ENCODE peak calls at places on chromosome 1, in seven cellular contexts. A is NCI-H510A; R is cardiac muscle cell; S is fibroblast of pulmonary artery; N is activated T-helper 1 cell treated with anti-CD3 and anti-CD28 coated beads, Interleukin-2, amount 50 U/mL, for 16 hours; I is HCEC 1CT; K is Calu3. H is an unnamed sample.

GRCh38 chr1:31374511-31375196 is 1.8 kb upstream of the FABP3 start:
- DNase-seq in R (peak), A (no peak), K (no peak), I (peak), S (peak), N (no peak), H (no peak)

GRCh38 chr1:59139396-59139795 is 157.5 kb upstream of the FGGY start:
- DNase-seq in N (no peak), A (no peak), S (no peak), R (no peak), I (no peak), K (peak), H (no peak)

GRCh38 chr1:16391408-16391807 is 24.4 kb downstream of the SZRD1 start:
- DNase-seq in S (no peak), R (no peak), K (no peak), A (no peak), I (no peak), N (no peak), H (no peak)

GRCh38 chr1:113993072-113993471 is 13.8 kb downstream of the OLFML3 start:
- DNase-seq in K (no peak), R (no peak), N (no peak), S (no peak), I (no peak), A (no peak), H (no peak)

GRCh38 chr1:1418464-1419362 is 2.4 kb downstream of the ANKRD65 start:
- DNase-seq in I (no peak), K (no peak), S (no peak), R (no peak), N (no peak), A (no peak), H (no peak)

GRCh38 chr1:157170677-157171515 is 32.7 kb upstream of the ETV3 start:
- DNase-seq in S (peak), N (no peak), I (peak), K (peak), A (peak), R (peak), H (peak)

GRCh38 chr1:27772071-27772470 is 948 bp upstream of the STX12 start:
- DNase-seq in N (no peak), R (peak), K (no peak), A (no peak), I (no peak), S (peak), H (no peak)

GRCh38 chr1:233373226-233373625 is 45.7 kb downstream of the MAP3K21 start:
- DNase-seq in S (no peak), N (no peak), R (no peak), A (no peak), I (no peak), K (no peak), H (no peak)

GRCh38 chr1:2186901-2187300 is 7.7 kb downstream of the FAAP20 start:
- DNase-seq in N (no peak), A (no peak), R (no peak), K (no peak), I (no peak), S (no peak), H (no peak)

GRCh38 chr1:125066385-125066784 is 3881.6 kb downstream of the SRGAP2C start:
- DNase-seq in A (no peak), R (no peak), S (no peak), I (no peak), K (no peak), N (no peak), H (no peak)

GRCh38 chr1:203673550-203674411 is 47.1 kb downstream of the ATP2B4 start:
- DNase-seq in R (peak), S (peak), A (no peak), I (peak), K (peak), N (peak), H (no peak)

GRCh38 chr1:167342846-167343245 is 122.2 kb downstream of the POU2F1 start:
- DNase-seq in A (no peak), I (peak), K (no peak), S (no peak), N (no peak), R (no peak), H (peak)

GRCh38 chr1:32770221-32770731 is 46.9 kb downstream of the YARS1 start:
- DNase-seq in A (no peak), R (no peak), I (no peak), S (no peak), N (no peak), K (no peak), H (no peak)

GRCh38 chr1:153608742-153609584 is 4.0 kb downstream of the S100A16 start:
- DNase-seq in I (peak), S (peak), K (peak), R (peak), A (no peak), N (no peak), H (no peak)

GRCh38 chr1:243264718-243265117 is 8.9 kb downstream of the SDCCAG8 start:
- DNase-seq in K (no peak), S (peak), N (no peak), A (no peak), R (peak), I (peak), H (no peak)

GRCh38 chr1:29682918-29683314 is 446.6 kb downstream of the PTPRU start:
- DNase-seq in S (peak), I (no peak), N (no peak), R (peak), K (no peak), A (no peak), H (peak)

GRCh38 chr1:222009105-222009730 is 267.3 kb upstream of the DUSP10 start:
- DNase-seq in I (no peak), N (no peak), K (peak), R (peak), A (no peak), S (peak), H (peak)

GRCh38 chr1:156510709-156511108 is 10.1 kb upstream of the MEF2D start:
- DNase-seq in A (no peak), K (no peak), R (peak), I (peak), S (peak), N (no peak), H (no peak)

GRCh38 chr1:6645022-6645421 is 20.4 kb downstream of the THAP3 start:
- DNase-seq in A (no peak), N (no peak), S (no peak), K (no peak), R (no peak), I (no peak), H (no peak)

GRCh38 chr1:24776821-24777220 is 31.6 kb downstream of the CLIC4 start:
- DNase-seq in I (no peak), K (no peak), R (no peak), A (no peak), S (no peak), N (no peak), H (no peak)

GRCh38 chr1:32784817-32785216 is 32.3 kb downstream of the YARS1 start:
- DNase-seq in N (no peak), A (no peak), S (no peak), K (no peak), I (no peak), R (no peak), H (no peak)

GRCh38 chr1:150414592-150414991 is 50.6 kb downstream of the RPRD2 start:
- DNase-seq in I (no peak), K (no peak), R (no peak), S (no peak), N (no peak), A (no peak), H (no peak)

GRCh38 chr1:40421694-40422384 is 28.4 kb upstream of the ZFP69B start:
- DNase-seq in R (peak), N (no peak), K (no peak), I (peak), S (peak), A (no peak), H (peak)

GRCh38 chr1:157193702-157194391 is 55.7 kb upstream of the ETV3 start:
- DNase-seq in N (no peak), R (peak), I (peak), A (peak), K (peak), S (peak), H (peak)

GRCh38 chr1:230072296-230072695 is 5.3 kb downstream of the GALNT2 start:
- DNase-seq in R (no peak), K (no peak), N (no peak), A (no peak), S (no peak), I (no peak), H (peak)

GRCh38 chr1:227937531-227938145 is 10.1 kb downstream of the WNT9A start:
- DNase-seq in R (no peak), S (no peak), N (no peak), I (no peak), A (no peak), K (no peak), H (no peak)

GRCh38 chr1:38464071-38464661 is 395.4 kb downstream of the RRAGC start:
- DNase-seq in N (no peak), K (no peak), A (no peak), S (no peak), R (no peak), I (no peak), H (no peak)

GRCh38 chr1:161864577-161864976 is 98.5 kb downstream of the ATF6 start:
- DNase-seq in S (peak), R (peak), K (no peak), I (peak), N (no peak), A (no peak), H (no peak)

GRCh38 chr1:17569200-17570139 is 30.0 kb downstream of the ARHGEF10L start:
- DNase-seq in K (peak), S (peak), R (peak), I (peak), N (no peak), A (no peak), H (no peak)

GRCh38 chr1:240771450-240771849 is 159.5 kb upstream of the GREM2 start:
- DNase-seq in N (no peak), A (no peak), I (no peak), R (no peak), K (no peak), S (no peak), H (no peak)

GRCh38 chr1:15833069-15833679 is 14.3 kb upstream of the SPEN start:
- DNase-seq in R (no peak), K (peak), A (peak), S (no peak), N (peak), I (peak), H (peak)

GRCh38 chr1:110542730-110543129 is 23.8 kb upstream of the KCNA10 start:
- DNase-seq in N (no peak), K (peak), S (peak), R (peak), A (no peak), I (peak), H (no peak)